ENCODE peak calls at places on chromosomes 5 and 9, in nine cellular contexts. V is mammary epithelial cell; L is tibial nerve; Q is OCI-LY7; G is colonic mucosa; J is ovary; A is CD8-positive, alpha-beta memory T cell; N is H1; Y is effector memory CD4-positive, alpha-beta T cell. S is an unnamed sample.

GRCh38 chr5:151157426-151158286 is at the start of gene ANXA6:
- DNase-seq in V (peak; percentile 59), L (peak; percentile 75), Q (no peak), G (peak; percentile 78), J (peak; percentile 81), A (peak; percentile 80), N (peak; percentile 50), Y (peak; percentile 47), S (peak; percentile 76)

GRCh38 chr9:77384406-77384805 is 207.1 kb downstream of the VPS13A start:
- DNase-seq in V (peak; percentile 49), L (no peak), Q (no peak), G (no peak), J (no peak), A (no peak), N (no peak), Y (no peak), S (no peak)

GRCh38 chr5:83022334-83022733 is 54.9 kb downstream of the TMEM167A start:
- DNase-seq in V (no peak), L (no peak), Q (no peak), G (no peak), J (no peak), A (no peak), N (no peak), Y (no peak), S (no peak)

GRCh38 chr9:136171009-136171800 is 33.7 kb downstream of the LHX3 start:
- DNase-seq in V (no peak), L (no peak), Q (no peak), G (no peak), J (no peak), A (no peak), N (peak; percentile 47), Y (no peak), S (no peak)

GRCh38 chr5:75007537-75007847 is 44.9 kb downstream of the GCNT4 start:
- DNase-seq in V (no peak), L (no peak), Q (no peak), G (no peak), J (no peak), A (no peak), N (no peak), Y (no peak), S (no peak)

GRCh38 chr9:38671372-38671731 is 48.6 kb downstream of the FAM240B start:
- DNase-seq in V (no peak), L (no peak), Q (no peak), G (no peak), J (no peak), A (no peak), N (no peak), Y (no peak), S (no peak)

GRCh38 chr5:37715361-37715760 is 124.5 kb downstream of the GDNF start:
- DNase-seq in V (no peak), L (no peak), Q (no peak), G (no peak), J (no peak), A (no peak), N (no peak), Y (no peak), S (no peak)

GRCh38 chr5:142683885-142684505 is 1.9 kb downstream of the FGF1 start:
- DNase-seq in V (no peak), L (no peak), Q (no peak), G (no peak), J (no peak), A (no peak), N (no peak), Y (no peak), S (no peak)

GRCh38 chr9:93897075-93897970 is 57.8 kb downstream of the BARX1 start:
- DNase-seq in V (no peak), L (no peak), Q (no peak), G (no peak), J (no peak), A (peak; percentile 15), N (no peak), Y (no peak), S (no peak)

GRCh38 chr5:180647941-180648500 is 1.4 kb downstream of the FLT4 start:
- DNase-seq in V (no peak), L (no peak), Q (no peak), G (no peak), J (no peak), A (peak; percentile 26), N (no peak), Y (no peak), S (no peak)

GRCh38 chr5:147918101-147918500 is 11.8 kb upstream of the C5orf46 start:
- DNase-seq in V (peak; percentile 67), L (no peak), Q (no peak), G (no peak), J (no peak), A (no peak), N (no peak), Y (no peak), S (no peak)

GRCh38 chr5:125026900-125027731 is 280.7 kb upstream of the ZNF608 start:
- DNase-seq in V (peak; percentile 74), L (no peak), Q (no peak), G (peak; percentile 54), J (no peak), A (no peak), N (no peak), Y (no peak), S (no peak)

GRCh38 chr5:74579215-74579614 is 61.3 kb downstream of the ENC1 start:
- DNase-seq in V (peak; percentile 90), L (no peak), Q (no peak), G (no peak), J (no peak), A (peak; percentile 64), N (no peak), Y (peak; percentile 10), S (no peak)

GRCh38 chr9:96317335-96317980 is 15.5 kb upstream of the HSD17B3 start:
- DNase-seq in V (peak; percentile 24), L (peak; percentile 61), Q (peak; percentile 47), G (peak; percentile 41), J (no peak), A (peak; percentile 69), N (no peak), Y (no peak), S (peak; percentile 7)

GRCh38 chr5:139140631-139141071 is 57.5 kb downstream of the SIL1 start:
- DNase-seq in V (no peak), L (no peak), Q (no peak), G (no peak), J (no peak), A (no peak), N (no peak), Y (no peak), S (no peak)

GRCh38 chr9:123217148-123217585 is 51.2 kb downstream of the STRBP start:
- DNase-seq in V (no peak), L (no peak), Q (no peak), G (no peak), J (no peak), A (no peak), N (no peak), Y (no peak), S (no peak)

GRCh38 chr5:92687793-92688467 is 893.1 kb downstream of the NR2F1-AS1 start:
- DNase-seq in V (peak; percentile 8), L (peak; percentile 17), Q (no peak), G (no peak), J (no peak), A (no peak), N (peak; percentile 3), Y (no peak), S (no peak)
- H3K4me3 ChIP-seq in V (no peak overlapping the region), L (peak overlapping the region; percentile 7), Q (no peak overlapping the region), G (no peak overlapping the region), J (peak overlapping the region; percentile 3), A (no peak overlapping the region), N (no peak overlapping the region), Y (no peak overlapping the region), S (no peak overlapping the region)

GRCh38 chr9:128860937-128861336 is 20.8 kb downstream of the KYAT1 start:
- DNase-seq in V (no peak), L (no peak), Q (no peak), G (no peak), J (no peak), A (no peak), N (no peak), Y (no peak), S (no peak)
- H3K27ac ChIP-seq in V (no peak overlapping the region), L (no peak overlapping the region), Q (no peak overlapping the region), G (no peak overlapping the region), J (no peak overlapping the region), A (no peak overlapping the region), N (no peak overlapping the region), Y (no peak overlapping the region), S (no peak overlapping the region)

GRCh38 chr5:140571105-140571504 is 6.5 kb downstream of the SLC35A4 start:
- DNase-seq in V (no peak), L (no peak), Q (no peak), G (no peak), J (peak; percentile 52), A (no peak), N (no peak), Y (no peak), S (no peak)
- H3K4me1 ChIP-seq in V (peaks cover under 1% of the 10 kb centered on the region), L (peaks cover 42% of the 10 kb centered on the region), Q (peaks cover 5% of the 10 kb centered on the region), G (no peaks in the 10 kb centered on the region), J (peaks cover 9% of the 10 kb centered on the region), A (peaks cover 20% of the 10 kb centered on the region), N (no peaks in the 10 kb centered on the region), Y (peaks cover 4% of the 10 kb centered on the region), S (peaks cover 15% of the 10 kb centered on the region)

GRCh38 chr9:13787234-13787833 is 507.8 kb upstream of the MPDZ start:
- DNase-seq in V (no peak), L (peak; percentile 60), Q (no peak), G (no peak), J (no peak), A (no peak), N (no peak), Y (no peak), S (no peak)
- H3K4me3 ChIP-seq in V (no peak overlapping the region), L (no peak overlapping the region), Q (no peak overlapping the region), G (no peak overlapping the region), J (no peak overlapping the region), A (no peak overlapping the region), N (no peak overlapping the region), Y (no peak overlapping the region), S (no peak overlapping the region)

GRCh38 chr9:128885798-128886197 is 3.9 kb downstream of the LRRC8A start:
- DNase-seq in V (no peak), L (no peak), Q (no peak), G (no peak), J (no peak), A (no peak), N (no peak), Y (no peak), S (no peak)

GRCh38 chr9:128885376-128885775 is 3.4 kb downstream of the LRRC8A start:
- DNase-seq in V (no peak), L (no peak), Q (no peak), G (no peak), J (no peak), A (no peak), N (no peak), Y (no peak), S (no peak)

GRCh38 chr9:128881884-128882676 is at the start of the genes KYAT1 and LRRC8A:
- DNase-seq in V (peak; percentile 96), L (peak; percentile 97), Q (peak; percentile 99), G (peak; percentile 99), J (peak; percentile 97), A (peak; percentile 98), N (peak; percentile 87), Y (peak; percentile 95), S (peak; percentile 97)

GRCh38 chr9:128882677-128883590 is 1.0 kb downstream of the LRRC8A start:
- DNase-seq in V (peak; percentile 46), L (no peak), Q (peak; percentile 27), G (no peak), J (peak; percentile 33), A (no peak), N (no peak), Y (no peak), S (no peak)

GRCh38 chr9:128884164-128884563 is 2.2 kb downstream of the LRRC8A start:
- DNase-seq in V (no peak), L (no peak), Q (no peak), G (no peak), J (no peak), A (no peak), N (no peak), Y (no peak), S (no peak)
- H3K27ac ChIP-seq in V (peak overlapping the region; percentile 32), L (peak overlapping the region; percentile 99), Q (no peak overlapping the region), G (no peak overlapping the region), J (no peak overlapping the region), A (no peak overlapping the region), N (no peak overlapping the region), Y (no peak overlapping the region), S (peak overlapping the region; percentile 51)